ENCODE peak calls at places on chromosome 4, in five cellular contexts. R, S, T, X and A are unnamed samples.

GRCh38 chr4:185682236-185682635 is 129.8 kb downstream of the SORBS2 start:
- DNase-seq in T (no peak), X (peak; percentile 11), R (no peak), S (no peak), A (no peak)

GRCh38 chr4:184322328-184323025 is 104.8 kb upstream of the ENPP6 start:
- DNase-seq in T (no peak), R (no peak), X (no peak), S (no peak), A (no peak)

GRCh38 chr4:72555377-72555831 is 13.6 kb downstream of the ADAMTS3 start:
- DNase-seq in X (no peak), R (no peak), S (no peak), T (no peak), A (no peak)

GRCh38 chr4:86934147-86934771 is 552 bp upstream of the AFF1 start:
- DNase-seq in T (peak; percentile 42), R (no peak), X (no peak), S (peak; percentile 62), A (no peak)

GRCh38 chr4:154807042-154807630 is 26.1 kb downstream of the RBM46 start:
- DNase-seq in X (no peak), S (no peak), T (peak; percentile 26), R (no peak), A (no peak)

GRCh38 chr4:123350191-123350544 is 46.4 kb upstream of the SPRY1 start:
- DNase-seq in R (no peak), X (no peak), T (peak; percentile 16), S (peak; percentile 71), A (no peak)

GRCh38 chr4:138865765-138866164 is 149.8 kb upstream of the NOCT start:
- DNase-seq in X (no peak), R (no peak), T (no peak), S (no peak), A (no peak)

GRCh38 chr4:26857278-26858034 is 3.2 kb upstream of the STIM2 start:
- DNase-seq in R (peak; percentile 94), S (peak; percentile 88), X (peak; percentile 93), T (peak; percentile 95), A (peak; percentile 91)

GRCh38 chr4:123055943-123056342 is 133.5 kb upstream of the NUDT6 start:
- DNase-seq in X (no peak), R (no peak), T (no peak), S (no peak), A (no peak)

GRCh38 chr4:25306658-25307057 is 5.9 kb upstream of the ZCCHC4 start:
- DNase-seq in S (no peak), R (no peak), X (no peak), T (no peak), A (no peak)

GRCh38 chr4:143455211-143455610 is 58.3 kb upstream of the SMARCA5 start:
- DNase-seq in T (no peak), S (no peak), X (no peak), R (no peak), A (no peak)

GRCh38 chr4:119480331-119480730 is 148.3 kb downstream of the PDE5A start:
- DNase-seq in T (no peak), S (no peak), X (no peak), R (no peak), A (no peak)